ENCODE peak calls at places on chromosome 15, in five cellular contexts. One of them, this sample, is unnamed.

GRCh38 chr15:59543721-59544547 is 67.6 kb upstream of the GCNT3 start:
- DNase-seq in fibroblast of villous mesenchyme: no peak
- DNase-seq in activated T-cell treated with anti-CD3 and anti-CD28 coated beads for 1 hour: no peak
- DNase-seq in NCI-H446 treated with DMSO at 0.1 percent for 48 hours: no peak
- DNase-seq in SW 1271: no peak
- DNase-seq in this sample: no peak

GRCh38 chr15:67807141-67807540 is 18.2 kb upstream of the SKOR1 start:
- DNase-seq in SW 1271: no peak
- DNase-seq in fibroblast of villous mesenchyme: no peak
- DNase-seq in NCI-H446 treated with DMSO at 0.1 percent for 48 hours: no peak
- DNase-seq in activated T-cell treated with anti-CD3 and anti-CD28 coated beads for 1 hour: no peak
- DNase-seq in this sample: no peak

GRCh38 chr15:44545934-44546802 is 9.2 kb downstream of the EIF3J start:
- DNase-seq in fibroblast of villous mesenchyme: peak
- DNase-seq in SW 1271: no peak
- DNase-seq in NCI-H446 treated with DMSO at 0.1 percent for 48 hours: no peak
- DNase-seq in activated T-cell treated with anti-CD3 and anti-CD28 coated beads for 1 hour: no peak
- DNase-seq in this sample: peak

GRCh38 chr15:58049520-58050227 is 15.8 kb downstream of the ALDH1A2 start:
- DNase-seq in SW 1271: no peak
- DNase-seq in fibroblast of villous mesenchyme: no peak
- DNase-seq in NCI-H446 treated with DMSO at 0.1 percent for 48 hours: no peak
- DNase-seq in activated T-cell treated with anti-CD3 and anti-CD28 coated beads for 1 hour: no peak
- DNase-seq in this sample: no peak

GRCh38 chr15:74400915-74401757 is 32.6 kb downstream of the SEMA7A start:
- DNase-seq in SW 1271: no peak
- DNase-seq in fibroblast of villous mesenchyme: no peak
- DNase-seq in NCI-H446 treated with DMSO at 0.1 percent for 48 hours: no peak
- DNase-seq in activated T-cell treated with anti-CD3 and anti-CD28 coated beads for 1 hour: no peak
- DNase-seq in this sample: no peak

GRCh38 chr15:66950114-66950513 is 115.3 kb upstream of the SMAD3 start:
- DNase-seq in NCI-H446 treated with DMSO at 0.1 percent for 48 hours: no peak
- DNase-seq in fibroblast of villous mesenchyme: no peak
- DNase-seq in SW 1271: no peak
- DNase-seq in activated T-cell treated with anti-CD3 and anti-CD28 coated beads for 1 hour: no peak
- DNase-seq in this sample: no peak

GRCh38 chr15:53811530-53811929 is 52.1 kb upstream of the WDR72 start:
- DNase-seq in fibroblast of villous mesenchyme: no peak
- DNase-seq in NCI-H446 treated with DMSO at 0.1 percent for 48 hours: peak
- DNase-seq in activated T-cell treated with anti-CD3 and anti-CD28 coated beads for 1 hour: no peak
- DNase-seq in SW 1271: no peak
- DNase-seq in this sample: peak

GRCh38 chr15:56963126-56963525 is 44.7 kb downstream of the TCF12 start:
- DNase-seq in SW 1271: no peak
- DNase-seq in fibroblast of villous mesenchyme: peak
- DNase-seq in activated T-cell treated with anti-CD3 and anti-CD28 coated beads for 1 hour: no peak
- DNase-seq in NCI-H446 treated with DMSO at 0.1 percent for 48 hours: no peak
- DNase-seq in this sample: no peak

GRCh38 chr15:41949400-41950126 is 22.8 kb downstream of the EHD4 start:
- DNase-seq in fibroblast of villous mesenchyme: no peak
- DNase-seq in activated T-cell treated with anti-CD3 and anti-CD28 coated beads for 1 hour: no peak
- DNase-seq in NCI-H446 treated with DMSO at 0.1 percent for 48 hours: no peak
- DNase-seq in SW 1271: no peak
- DNase-seq in this sample: no peak

GRCh38 chr15:35519536-35520149 is 26.3 kb downstream of the DPH6 start:
- DNase-seq in activated T-cell treated with anti-CD3 and anti-CD28 coated beads for 1 hour: no peak
- DNase-seq in SW 1271: no peak
- DNase-seq in NCI-H446 treated with DMSO at 0.1 percent for 48 hours: peak
- DNase-seq in fibroblast of villous mesenchyme: peak
- DNase-seq in this sample: peak

GRCh38 chr15:77528290-77528967 is 104.3 kb downstream of the LINGO1 start:
- DNase-seq in NCI-H446 treated with DMSO at 0.1 percent for 48 hours: no peak
- DNase-seq in SW 1271: no peak
- DNase-seq in fibroblast of villous mesenchyme: no peak
- DNase-seq in activated T-cell treated with anti-CD3 and anti-CD28 coated beads for 1 hour: no peak
- DNase-seq in this sample: no peak

GRCh38 chr15:70206668-70207067 is 109.0 kb upstream of the TLE3 start:
- DNase-seq in SW 1271: no peak
- DNase-seq in activated T-cell treated with anti-CD3 and anti-CD28 coated beads for 1 hour: no peak
- DNase-seq in fibroblast of villous mesenchyme: no peak
- DNase-seq in NCI-H446 treated with DMSO at 0.1 percent for 48 hours: no peak
- DNase-seq in this sample: no peak

GRCh38 chr15:59138243-59138642 is 33.3 kb downstream of the CCNB2 start:
- DNase-seq in NCI-H446 treated with DMSO at 0.1 percent for 48 hours: no peak
- DNase-seq in SW 1271: no peak
- DNase-seq in fibroblast of villous mesenchyme: peak
- DNase-seq in activated T-cell treated with anti-CD3 and anti-CD28 coated beads for 1 hour: peak
- DNase-seq in this sample: peak

GRCh38 chr15:89085289-89085906 is 2.9 kb upstream of the ABHD2 start:
- DNase-seq in NCI-H446 treated with DMSO at 0.1 percent for 48 hours: no peak
- DNase-seq in fibroblast of villous mesenchyme: no peak
- DNase-seq in activated T-cell treated with anti-CD3 and anti-CD28 coated beads for 1 hour: no peak
- DNase-seq in SW 1271: no peak
- DNase-seq in this sample: peak

GRCh38 chr15:96327155-96327741 is 3.3 kb upstream of the NR2F2 start:
- DNase-seq in activated T-cell treated with anti-CD3 and anti-CD28 coated beads for 1 hour: no peak
- DNase-seq in fibroblast of villous mesenchyme: peak
- DNase-seq in SW 1271: peak
- DNase-seq in NCI-H446 treated with DMSO at 0.1 percent for 48 hours: peak
- DNase-seq in this sample: peak

GRCh38 chr15:58037902-58038301 is 27.6 kb downstream of the ALDH1A2 start:
- DNase-seq in fibroblast of villous mesenchyme: no peak
- DNase-seq in activated T-cell treated with anti-CD3 and anti-CD28 coated beads for 1 hour: no peak
- DNase-seq in SW 1271: no peak
- DNase-seq in NCI-H446 treated with DMSO at 0.1 percent for 48 hours: no peak
- DNase-seq in this sample: no peak

This sample was measured in NCI-H1417.